ENCODE peak calls at places on chromosomes 12 and 14, in nine cellular contexts. Q, I, P, V, C, X, E, U and N are unnamed samples.

GRCh38 chr12:108664338-108665258 is 30.9 kb upstream of the SELPLG start:
- DNase-seq in U (peak; percentile 91), P (peak; percentile 82), E (peak; percentile 98), V (peak; percentile 81), Q (peak; percentile 91), I (peak; percentile 78), X (peak; percentile 89), C (peak; percentile 74), N (peak; percentile 81)

GRCh38 chr12:83470749-83471148 is 784.0 kb downstream of the TMTC2 start:
- DNase-seq in I (no peak), P (no peak), X (no peak), V (no peak), Q (no peak), C (no peak), E (no peak), U (no peak), N (no peak)

GRCh38 chr12:18895946-18896345 is 158.0 kb downstream of the CAPZA3 start:
- DNase-seq in V (no peak), I (no peak), E (no peak), U (no peak), P (no peak), C (no peak), Q (no peak), X (no peak), N (peak; percentile 57)

GRCh38 chr14:71554323-71554722 is 377.9 kb upstream of the RGS6 start:
- DNase-seq in E (no peak), U (no peak), Q (no peak), X (no peak), V (no peak), P (no peak), C (no peak), I (no peak), N (no peak)

GRCh38 chr12:50639721-50640120 is 124.2 kb upstream of the ATF1 start:
- DNase-seq in E (no peak), C (no peak), Q (no peak), V (no peak), P (no peak), U (no peak), I (no peak), X (no peak), N (no peak)

GRCh38 chr12:34600592-34601462 is 578.5 kb downstream of the ALG10 start:
- DNase-seq in P (no peak), C (no peak), E (no peak), I (peak; percentile 29), V (no peak), X (no peak), Q (no peak), U (no peak), N (no peak)

GRCh38 chr12:113702796-113703195 is 231.1 kb upstream of the LHX5 start:
- DNase-seq in I (no peak), Q (no peak), V (no peak), C (no peak), P (no peak), E (no peak), X (no peak), U (no peak), N (no peak)

GRCh38 chr12:108597559-108598471 is at the start of gene TMEM119:
- DNase-seq in P (no peak), V (no peak), I (no peak), C (no peak), E (peak; percentile 85), X (no peak), U (peak; percentile 35), Q (peak; percentile 40), N (no peak)

GRCh38 chr12:108582981-108583770 is 14.7 kb downstream of the TMEM119 start:
- DNase-seq in V (no peak), I (no peak), X (no peak), P (no peak), U (no peak), E (no peak), C (no peak), Q (no peak), N (no peak)

GRCh38 chr14:20652996-20653975 is 11.8 kb upstream of the OR6S1 start:
- DNase-seq in X (no peak), E (peak; percentile 92), U (no peak), C (no peak), I (no peak), V (no peak), Q (peak; percentile 27), P (no peak), N (peak; percentile 9)

GRCh38 chr14:49549881-49550280 is 36.3 kb downstream of the RPS29 start:
- DNase-seq in I (no peak), Q (peak; percentile 32), V (no peak), P (no peak), E (peak; percentile 63), X (no peak), C (peak; percentile 56), U (no peak), N (no peak)

GRCh38 chr14:55130194-55130550 is 1.1 kb downstream of the LGALS3 start:
- DNase-seq in P (no peak), X (no peak), Q (peak; percentile 45), C (no peak), I (no peak), V (no peak), U (no peak), E (peak; percentile 75), N (no peak)

GRCh38 chr14:32593290-32593942 is 264.3 kb downstream of the AKAP6 start:
- DNase-seq in P (no peak), E (peak; percentile 88), U (no peak), I (no peak), C (peak; percentile 16), V (peak; percentile 86), X (no peak), Q (peak; percentile 95), N (no peak)

GRCh38 chr12:62800707-62801400 is 134.1 kb downstream of the PPM1H start:
- DNase-seq in E (peak; percentile 79), X (no peak), Q (no peak), I (no peak), V (no peak), P (no peak), C (no peak), U (no peak), N (no peak)

GRCh38 chr14:95486875-95487668 is 29.4 kb downstream of the SYNE3 start:
- DNase-seq in I (peak; percentile 34), V (no peak), P (no peak), E (no peak), X (peak; percentile 62), U (no peak), Q (no peak), C (no peak), N (no peak)

GRCh38 chr12:52691076-52691764 is 11.0 kb upstream of the KRT1 start:
- DNase-seq in V (no peak), C (no peak), X (peak; percentile 27), I (no peak), Q (no peak), P (peak; percentile 51), E (no peak), U (no peak), N (peak; percentile 10)

GRCh38 chr12:102426599-102427541 is 53.5 kb downstream of the IGF1 start:
- DNase-seq in X (no peak), C (no peak), I (no peak), P (no peak), Q (peak; percentile 59), V (no peak), U (no peak), E (peak; percentile 37), N (no peak)

GRCh38 chr12:7039403-7039802 is 21.1 kb upstream of the C1S start:
- DNase-seq in E (no peak), X (no peak), Q (no peak), P (no peak), I (no peak), U (no peak), V (no peak), C (no peak), N (no peak)

GRCh38 chr12:53048780-53049401 is 974 bp upstream of the TNS2 start:
- DNase-seq in X (peak; percentile 61), E (peak; percentile 78), V (no peak), I (peak; percentile 77), C (no peak), U (peak; percentile 76), Q (peak; percentile 49), P (peak; percentile 67), N (no peak)

GRCh38 chr12:123516221-123516780 is 17.2 kb downstream of the RILPL1 start:
- DNase-seq in U (no peak), E (no peak), X (no peak), C (no peak), P (no peak), I (no peak), Q (no peak), V (no peak), N (no peak)

GRCh38 chr12:92502417-92503028 is 200.3 kb upstream of the PLEKHG7 start:
- DNase-seq in U (no peak), V (no peak), X (no peak), P (no peak), I (no peak), Q (no peak), E (peak; percentile 7), C (no peak), N (no peak)
- TF ChIP-seq CTCF in U (no peak), V (no peak), X (no peak), P (no peak), I (peak; percentile 63), Q (no peak), E (peak; percentile 7), C (peak; percentile 3), N (no peak)

GRCh38 chr12:58804749-58805148 is 115.6 kb downstream of the LRIG3 start:
- DNase-seq in V (no peak), E (no peak), Q (no peak), P (no peak), C (no peak), I (no peak), U (no peak), X (no peak), N (no peak)
- TF ChIP-seq CTCF in V (peak; percentile 8), E (peak; percentile 46), Q (no peak), P (peak; percentile 31), C (peak; percentile 45), I (peak; percentile 14), U (no peak), X (no peak), N (peak; percentile 56)

DNA sequence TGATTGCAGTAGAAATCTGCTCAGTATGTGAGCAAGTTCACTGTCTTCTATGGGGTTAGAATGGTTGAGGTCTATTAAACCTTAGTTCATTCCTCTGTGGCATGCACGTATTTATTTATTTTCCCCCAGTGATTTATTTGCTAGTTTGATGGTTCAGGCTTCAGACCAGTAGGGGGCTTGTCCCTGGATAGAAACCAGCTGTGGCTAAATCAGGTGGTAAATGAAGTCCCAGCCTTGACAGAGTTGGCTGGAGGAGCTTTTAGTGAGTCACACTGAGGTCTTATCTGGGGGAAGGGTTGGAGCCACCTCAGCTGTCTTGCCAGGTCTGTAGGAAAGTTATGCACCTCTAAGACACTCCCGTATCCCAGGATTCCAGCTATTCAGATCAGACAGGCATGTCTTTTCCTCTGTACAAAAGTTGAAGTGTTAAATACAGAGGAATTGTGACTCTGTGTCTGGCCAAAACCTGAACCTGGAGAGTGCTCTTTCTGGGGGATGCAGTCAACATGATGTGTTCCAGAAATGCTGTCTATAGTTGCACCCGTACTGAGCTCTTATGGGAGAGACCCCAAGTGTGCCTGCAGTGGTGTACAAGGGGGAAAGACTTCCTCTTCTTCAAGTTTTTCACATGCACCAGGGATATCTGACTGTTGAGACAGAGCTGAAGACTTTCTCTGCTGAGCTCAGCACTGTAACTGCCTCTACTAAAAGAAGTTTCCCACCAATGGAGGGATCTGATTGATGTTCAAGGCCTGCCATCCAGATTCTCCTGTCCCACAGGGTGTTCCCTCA is 1322.1 kb downstream of the TMEM121 start:
- DNase-seq in X (peak; percentile 53), I (no peak), C (peak; percentile 57), U (no peak), E (peak; percentile 24), P (no peak), Q (peak; percentile 0), V (no peak), N (no peak)
- TF ChIP-seq CTCF in X (peak; percentile 44), I (no peak), C (peak; percentile 46), U (no peak), E (no peak), P (no peak), Q (no peak), V (no peak), N (no peak)

GRCh38 chr12:115632323-115632722 is 645.2 kb downstream of the MED13L start:
- DNase-seq in I (no peak), V (no peak), Q (no peak), P (no peak), U (no peak), X (no peak), C (no peak), E (peak; percentile 52), N (no peak)
- TF ChIP-seq CTCF in I (peak; percentile 20), V (no peak), Q (no peak), P (peak; percentile 47), U (no peak), X (no peak), C (peak; percentile 7), E (peak; percentile 26), N (no peak)